ENCODE peak calls at places on chromosomes 6 and 20, in six cellular contexts. K is fibroblast of lung, D is endodermal cell, S is psoas muscle, R is HL-60, B is left ventricle myocardium inferior. I is an unnamed sample.

GRCh38 chr6:41818271-41819054 is 31.0 kb downstream of the TOMM6 start:
- DNase-seq in D (no peak), K (no peak), B (no peak), S (no peak), R (peak; percentile 11), I (no peak)

GRCh38 chr20:19265646-19266374 is 53.4 kb downstream of the SLC24A3 start:
- DNase-seq in R (no peak), B (no peak), D (peak; percentile 89), S (no peak), K (no peak), I (no peak)

GRCh38 chr6:164085552-164086325 is 671.2 kb downstream of the QKI start:
- DNase-seq in R (no peak), D (no peak), K (peak; percentile 12), B (peak; percentile 87), S (peak; percentile 88), I (no peak)

GRCh38 chr20:32325706-32326506 is 32.2 kb upstream of the ASXL1 start:
- DNase-seq in K (peak; percentile 61), R (no peak), S (no peak), D (no peak), B (no peak), I (peak; percentile 76)

GRCh38 chr6:55866110-55866509 is 9.3 kb downstream of the BMP5 start:
- DNase-seq in S (no peak), D (no peak), K (no peak), B (no peak), R (no peak), I (no peak)

GRCh38 chr20:17928633-17929311 is 39.8 kb downstream of the SNX5 start:
- DNase-seq in B (no peak), K (no peak), S (no peak), D (peak; percentile 68), R (no peak), I (no peak)

GRCh38 chr6:137171824-137172733 is 1.4 kb downstream of the IL22RA2 start:
- DNase-seq in S (no peak), R (no peak), B (no peak), D (no peak), K (no peak), I (no peak)

GRCh38 chr6:32436995-32437836 is 2.5 kb upstream of the HLA-DRA start:
- DNase-seq in K (peak; percentile 17), R (peak; percentile 51), D (no peak), S (no peak), B (no peak), I (no peak)

GRCh38 chr20:59676126-59676876 is 72.0 kb downstream of the PHACTR3 start:
- DNase-seq in B (no peak), R (no peak), K (no peak), D (no peak), S (no peak), I (no peak)

GRCh38 chr6:121688974-121689373 is 253.5 kb downstream of the GJA1 start:
- DNase-seq in S (no peak), B (no peak), D (no peak), R (no peak), K (no peak), I (no peak)

GRCh38 chr20:46062621-46063020 is 27.1 kb downstream of the NCOA5 start:
- DNase-seq in S (no peak), D (peak; percentile 6), R (no peak), K (no peak), B (no peak), I (peak; percentile 73)
- H3K4me3 ChIP-seq in S (no peak overlapping the region), D (no peak overlapping the region), R (no peak overlapping the region), K (no peak overlapping the region), B (no peak overlapping the region), I (no peak overlapping the region)

GRCh38 chr6:11097476-11097875 is 3.8 kb downstream of the SMIM13 start:
- DNase-seq in B (no peak), R (no peak), K (no peak), S (no peak), D (no peak), I (no peak)
- H3K27ac ChIP-seq in B (no peak overlapping the region), R (no peak overlapping the region), K (no peak overlapping the region), S (no peak overlapping the region), D (no peak overlapping the region), I (no peak overlapping the region)

GRCh38 chr20:58227391-58228102 is 906 bp downstream of the ANKRD60 start:
- DNase-seq in S (no peak), D (no peak), R (no peak), K (no peak), B (no peak), I (peak; percentile 67)
- H3K4me3 ChIP-seq in S (no peak overlapping the region), D (no peak overlapping the region), R (no peak overlapping the region), K (no peak overlapping the region), B (no peak overlapping the region), I (no peak overlapping the region)

GRCh38 chr20:21388566-21388965 is 8.8 kb downstream of the NKX2-4 start:
- DNase-seq in S (no peak), D (no peak), B (no peak), R (no peak), K (no peak), I (no peak)
- H3K27ac ChIP-seq in S (no peak overlapping the region), D (no peak overlapping the region), B (no peak overlapping the region), R (no peak overlapping the region), K (no peak overlapping the region), I (no peak overlapping the region)

GRCh38 chr20:11810316-11811130 is 107.2 kb upstream of the BTBD3 start:
- DNase-seq in R (no peak), K (peak; percentile 36), B (no peak), S (no peak), D (no peak), I (no peak)

DNA sequence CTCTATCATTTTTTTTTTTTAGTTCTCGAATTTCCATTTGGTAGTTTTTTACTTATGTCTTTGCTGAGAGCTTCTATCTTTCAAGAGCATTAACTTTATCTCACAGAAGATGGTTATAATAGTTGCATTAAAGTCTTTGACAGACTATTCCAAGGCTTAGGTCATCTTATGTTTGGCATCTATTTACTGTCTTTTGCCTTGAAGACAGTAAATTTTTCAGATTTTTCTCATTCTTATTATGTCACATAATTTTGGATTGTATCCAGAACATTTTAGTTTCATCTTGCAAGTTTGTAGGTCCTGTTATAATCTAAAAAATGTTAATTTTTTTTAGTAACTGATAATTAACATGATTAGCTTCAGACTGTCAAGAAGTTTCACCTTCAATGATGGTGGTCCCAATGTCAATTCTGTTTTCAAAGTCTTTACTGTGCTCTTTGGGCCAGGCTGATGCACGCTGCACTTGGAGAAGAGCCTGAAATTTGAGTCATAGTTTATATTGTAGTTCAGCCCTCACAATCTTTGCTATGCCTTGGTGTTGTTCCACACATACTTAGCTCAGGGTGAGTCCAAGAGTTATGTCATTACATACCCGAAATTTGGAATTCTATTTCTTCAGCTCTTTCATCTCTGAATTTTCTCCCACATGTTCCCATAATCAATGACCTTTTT is 110.5 kb upstream of the BTBD3 start:
- DNase-seq in R (no peak), D (no peak), K (peak; percentile 86), B (no peak), S (no peak), I (no peak)
- H3K4me3 ChIP-seq in R (no peak overlapping the region), D (no peak overlapping the region), K (no peak overlapping the region), B (no peak overlapping the region), S (no peak overlapping the region), I (no peak overlapping the region)

GRCh38 chr6:117168296-117169059 is 96.9 kb upstream of the VGLL2 start:
- DNase-seq in R (no peak), D (no peak), B (no peak), S (no peak), K (no peak), I (no peak)
- H3K27ac ChIP-seq in R (no peak overlapping the region), D (no peak overlapping the region), B (no peak overlapping the region), S (peak overlapping the region; percentile 80), K (no peak overlapping the region), I (peak overlapping the region; percentile 43)